ENCODE peak calls at places on chromosomes 16 and 17, in six cellular contexts. One of them, this sample, is unnamed.

GRCh38 chr16:72066747-72067146 is 3.7 kb downstream of the HPR start:
- DNase-seq in body of pancreas: peak
- DNase-seq in hepatic stellate cell: peak
- DNase-seq in germinal center: peak
- DNase-seq in substantia nigra: peak
- DNase-seq in putamen: peak
- DNase-seq in this sample: peak

GRCh38 chr17:82985973-82986372 is 93.4 kb upstream of the METRNL start:
- DNase-seq in body of pancreas: peak
- DNase-seq in hepatic stellate cell: no peak
- DNase-seq in germinal center: peak
- DNase-seq in substantia nigra: no peak
- DNase-seq in putamen: no peak
- DNase-seq in this sample: no peak

GRCh38 chr16:49775581-49775980 is 80.3 kb downstream of the ZNF423 start:
- DNase-seq in body of pancreas: no peak
- DNase-seq in hepatic stellate cell: no peak
- DNase-seq in germinal center: no peak
- DNase-seq in substantia nigra: no peak
- DNase-seq in putamen: no peak
- DNase-seq in this sample: no peak

GRCh38 chr17:59683283-59683682 is 23.9 kb downstream of the PTRH2 start:
- DNase-seq in body of pancreas: no peak
- DNase-seq in hepatic stellate cell: no peak
- DNase-seq in germinal center: no peak
- DNase-seq in substantia nigra: no peak
- DNase-seq in putamen: peak
- DNase-seq in this sample: no peak

GRCh38 chr17:47720754-47721533 is 12.1 kb upstream of the TBX21 start:
- DNase-seq in body of pancreas: peak
- DNase-seq in hepatic stellate cell: peak
- DNase-seq in germinal center: no peak
- DNase-seq in substantia nigra: no peak
- DNase-seq in putamen: no peak
- DNase-seq in this sample: no peak

GRCh38 chr17:61289408-61290385 is 109.9 kb upstream of the TBX2 start:
- DNase-seq in body of pancreas: no peak
- DNase-seq in hepatic stellate cell: no peak
- DNase-seq in germinal center: no peak
- DNase-seq in substantia nigra: no peak
- DNase-seq in putamen: no peak
- DNase-seq in this sample: no peak

GRCh38 chr17:35241520-35241919 is 1.4 kb upstream of the SLFN5 start:
- DNase-seq in body of pancreas: peak
- DNase-seq in hepatic stellate cell: no peak
- DNase-seq in germinal center: no peak
- DNase-seq in substantia nigra: no peak
- DNase-seq in putamen: no peak
- DNase-seq in this sample: no peak

GRCh38 chr16:23082161-23082788 is 67.0 kb downstream of the USP31 start:
- DNase-seq in body of pancreas: no peak
- DNase-seq in hepatic stellate cell: no peak
- DNase-seq in germinal center: no peak
- DNase-seq in substantia nigra: no peak
- DNase-seq in putamen: no peak
- DNase-seq in this sample: no peak

GRCh38 chr16:54118846-54119245 is 167.7 kb downstream of the IRX3 start:
- DNase-seq in body of pancreas: no peak
- DNase-seq in hepatic stellate cell: no peak
- DNase-seq in germinal center: no peak
- DNase-seq in substantia nigra: no peak
- DNase-seq in putamen: no peak
- DNase-seq in this sample: no peak

GRCh38 chr17:47719411-47720152 is 13.5 kb upstream of the TBX21 start:
- DNase-seq in body of pancreas: no peak
- DNase-seq in hepatic stellate cell: peak
- DNase-seq in germinal center: no peak
- DNase-seq in substantia nigra: no peak
- DNase-seq in putamen: no peak
- DNase-seq in this sample: peak

GRCh38 chr16:31474173-31474714 is 2.3 kb downstream of the TGFB1I1 start:
- DNase-seq in body of pancreas: no peak
- DNase-seq in hepatic stellate cell: no peak
- DNase-seq in germinal center: no peak
- DNase-seq in substantia nigra: no peak
- DNase-seq in putamen: no peak
- DNase-seq in this sample: peak

This sample was measured in non-pigmented ciliary epithelial cell.